ENCODE peak calls at places on chromosomes 11 and 22, in six cellular contexts. O, I, Y, R, Z and V are unnamed samples.

GRCh38 chr11:113923572-113923971 is 19.0 kb downstream of the HTR3B start:
- DNase-seq in O (no peak), I (no peak), Y (no peak), R (no peak), Z (no peak), V (no peak)

GRCh38 chr11:17273668-17274321 is 2.7 kb upstream of the NUCB2 start:
- DNase-seq in O (no peak), I (no peak), Y (no peak), R (no peak), Z (no peak), V (no peak)

GRCh38 chr11:133988686-133989410 is 32.1 kb upstream of the IGSF9B start:
- DNase-seq in O (no peak), I (no peak), Y (no peak), R (no peak), Z (no peak), V (no peak)

GRCh38 chr11:13091373-13091772 is 82.3 kb downstream of the RASSF10 start:
- DNase-seq in O (no peak), I (no peak), Y (no peak), R (no peak), Z (no peak), V (no peak)

GRCh38 chr11:17431139-17431538 is 42.7 kb upstream of the KCNJ11 start:
- DNase-seq in O (peak; percentile 2), I (no peak), Y (no peak), R (no peak), Z (no peak), V (no peak)

GRCh38 chr11:30128269-30128932 is 102.4 kb upstream of the FSHB start:
- DNase-seq in O (peak; percentile 27), I (no peak), Y (peak; percentile 63), R (no peak), Z (peak; percentile 57), V (no peak)

GRCh38 chr11:47607380-47607779 is 13.2 kb upstream of the C1QTNF4 start:
- DNase-seq in O (peak; percentile 87), I (no peak), Y (peak; percentile 93), R (no peak), Z (peak; percentile 91), V (no peak)

GRCh38 chr22:33770723-33771122 is 149.6 kb downstream of the LARGE1 start:
- DNase-seq in O (no peak), I (no peak), Y (no peak), R (no peak), Z (no peak), V (no peak)

GRCh38 chr22:29625090-29625825 is 21.8 kb downstream of the NF2 start:
- DNase-seq in O (peak; percentile 80), I (peak; percentile 22), Y (peak; percentile 78), R (no peak), Z (peak; percentile 93), V (no peak)

GRCh38 chr11:64745219-64745522 is 1.2 kb upstream of the RASGRP2 start:
- DNase-seq in O (no peak), I (no peak), Y (no peak), R (peak; percentile 51), Z (no peak), V (no peak)

GRCh38 chr22:36144886-36145541 is 15.5 kb downstream of the APOL3 start:
- DNase-seq in O (peak; percentile 83), I (peak; percentile 49), Y (peak; percentile 88), R (no peak), Z (peak; percentile 78), V (no peak)

GRCh38 chr22:19767427-19768380 is 7.1 kb downstream of the TBX1 start:
- DNase-seq in O (no peak), I (no peak), Y (no peak), R (no peak), Z (no peak), V (no peak)

GRCh38 chr11:7254731-7255291 is 3.1 kb downstream of the SYT9 start:
- DNase-seq in O (no peak), I (no peak), Y (no peak), R (no peak), Z (no peak), V (no peak)

GRCh38 chr11:1271002-1271401 is 38.4 kb downstream of the TOLLIP start:
- DNase-seq in O (peak; percentile 17), I (no peak), Y (peak; percentile 16), R (no peak), Z (no peak), V (no peak)

GRCh38 chr11:6251990-6252473 is 7.6 kb upstream of the CCKBR start:
- DNase-seq in O (peak; percentile 61), I (no peak), Y (peak; percentile 71), R (no peak), Z (no peak), V (no peak)

GRCh38 chr11:92349478-92350156 is 125.0 kb downstream of the FAT3 start:
- DNase-seq in O (no peak), I (no peak), Y (no peak), R (no peak), Z (no peak), V (no peak)

GRCh38 chr22:20867179-20868099 is 8.6 kb downstream of the SNAP29 start:
- DNase-seq in O (peak; percentile 62), I (no peak), Y (peak; percentile 67), R (peak; percentile 22), Z (no peak), V (no peak)

GRCh38 chr11:9330387-9331384 is 16.3 kb upstream of the TMEM41B start:
- DNase-seq in O (peak; percentile 6), I (no peak), Y (no peak), R (no peak), Z (peak; percentile 97), V (no peak)

GRCh38 chr11:128467610-128468041 is 119.7 kb downstream of the ETS1 start:
- DNase-seq in O (peak; percentile 94), I (peak; percentile 21), Y (peak; percentile 78), R (peak; percentile 54), Z (peak; percentile 98), V (no peak)

GRCh38 chr22:49923445-49923844 is 5.0 kb downstream of the CRELD2 start:
- DNase-seq in O (peak; percentile 44), I (no peak), Y (no peak), R (no peak), Z (no peak), V (no peak)

GRCh38 chr11:10438451-10438850 is 16.6 kb upstream of the AMPD3 start:
- DNase-seq in O (no peak), I (no peak), Y (no peak), R (no peak), Z (no peak), V (no peak)

GRCh38 chr22:50470491-50470890 is 4.3 kb downstream of the SBF1 start:
- DNase-seq in O (no peak), I (no peak), Y (no peak), R (no peak), Z (no peak), V (no peak)

GRCh38 chr11:3834349-3835099 is 6.2 kb downstream of the RHOG start:
- DNase-seq in O (no peak), I (no peak), Y (peak; percentile 57), R (no peak), Z (no peak), V (no peak)

GRCh38 chr11:27464155-27464759 is 8.3 kb downstream of the LGR4 start:
- DNase-seq in O (no peak), I (no peak), Y (peak; percentile 43), R (no peak), Z (no peak), V (no peak)

GRCh38 chr22:47940211-47940610 is 1177.8 kb downstream of the TBC1D22A start:
- DNase-seq in O (no peak), I (no peak), Y (no peak), R (no peak), Z (no peak), V (no peak)

GRCh38 chr11:80307676-80308075 is 866.8 kb upstream of the TENM4 start:
- DNase-seq in O (no peak), I (no peak), Y (no peak), R (no peak), Z (no peak), V (no peak)

DNA sequence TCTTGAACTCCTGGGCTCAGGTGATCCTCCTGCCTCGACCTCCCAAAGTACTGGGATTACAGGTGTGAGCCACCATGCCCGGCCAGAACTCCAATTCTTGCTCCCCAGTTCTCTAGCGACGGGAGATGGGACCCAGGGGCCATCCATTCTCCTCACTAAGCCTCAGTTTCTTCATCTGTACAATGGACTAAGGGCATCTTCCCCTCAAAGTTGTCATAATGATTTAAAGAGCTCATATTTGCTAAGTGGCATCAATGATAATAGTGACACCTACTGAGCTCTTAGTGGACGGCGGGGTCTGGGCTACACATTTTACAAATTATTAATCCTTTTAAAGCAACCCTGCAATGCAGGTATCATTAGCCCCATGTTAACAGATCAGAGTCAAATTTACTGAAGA is 34.5 kb downstream of the KIAA0930 start:
- DNase-seq in O (no peak), I (no peak), Y (no peak), R (no peak), Z (no peak), V (no peak)
- TF ChIP-seq CTCF in O (no peak), I (no peak), Y (no peak), R (no peak), Z (no peak), V (no peak)

DNA sequence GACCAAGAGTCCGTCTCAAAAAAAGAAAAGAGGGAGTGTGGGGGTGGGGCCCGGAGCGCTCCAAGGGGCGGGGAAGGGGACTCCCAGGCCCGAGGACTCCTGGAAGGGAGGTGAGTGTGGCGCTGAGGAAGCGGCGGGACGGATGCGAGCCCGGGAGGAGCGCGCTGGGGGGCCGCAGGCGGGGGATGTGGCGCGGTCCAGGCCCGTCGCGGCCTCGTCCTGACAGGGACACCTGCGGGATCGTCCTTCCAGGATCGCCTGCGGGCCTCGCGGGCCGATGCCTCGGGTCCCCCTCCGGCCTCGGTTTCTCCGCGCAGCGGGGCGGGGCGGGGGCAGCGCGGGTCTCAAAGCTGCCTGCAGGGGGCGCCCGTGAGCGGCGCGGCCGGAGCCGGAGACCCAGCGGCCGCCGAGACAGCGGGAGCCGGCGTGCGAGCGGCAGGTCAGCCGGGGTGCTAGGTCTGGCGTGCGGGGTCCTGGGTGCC is 3.8 kb upstream of the ADORA2A start:
- DNase-seq in O (no peak), I (peak; percentile 70), Y (peak; percentile 46), R (no peak), Z (no peak), V (peak; percentile 85)
- TF ChIP-seq CTCF in O (peak; percentile 20), I (peak; percentile 91), Y (peak; percentile 62), R (peak; percentile 62), Z (peak; percentile 41), V (peak; percentile 96)

DNA sequence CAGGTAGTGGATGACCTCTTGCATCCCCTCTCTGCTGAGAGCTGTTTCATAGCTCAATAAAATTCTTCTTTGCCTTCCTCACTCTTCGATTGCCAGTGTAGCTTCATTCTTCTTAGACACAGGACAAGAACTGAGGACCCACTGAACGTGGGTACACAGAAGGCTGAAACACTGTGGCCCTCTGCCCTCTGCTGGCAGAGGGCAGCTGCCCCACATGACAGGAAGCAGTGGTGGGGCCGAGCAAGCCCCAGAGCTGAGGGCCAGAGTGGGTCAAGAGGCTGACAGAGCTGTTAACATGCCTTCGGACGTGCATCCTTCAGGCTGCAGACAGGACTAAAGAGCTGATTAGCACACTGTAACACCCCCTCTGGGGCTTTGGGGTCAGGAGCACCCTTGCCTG is 15.6 kb downstream of the SMC1B start:
- DNase-seq in O (no peak), I (no peak), Y (no peak), R (no peak), Z (no peak), V (no peak)
- TF ChIP-seq CTCF in O (no peak), I (no peak), Y (peak; percentile 9), R (no peak), Z (no peak), V (no peak)

GRCh38 chr11:24560324-24560723 is 63.5 kb downstream of the LUZP2 start:
- DNase-seq in O (no peak), I (no peak), Y (no peak), R (no peak), Z (no peak), V (no peak)

GRCh38 chr11:24556693-24557092 is 59.8 kb downstream of the LUZP2 start:
- DNase-seq in O (no peak), I (no peak), Y (no peak), R (no peak), Z (no peak), V (no peak)

GRCh38 chr11:24559315-24559714 is 62.5 kb downstream of the LUZP2 start:
- DNase-seq in O (no peak), I (no peak), Y (no peak), R (no peak), Z (no peak), V (no peak)
- TF ChIP-seq CTCF in O (no peak), I (no peak), Y (no peak), R (no peak), Z (no peak), V (no peak)